ENCODE peak calls at places on chromosomes 4 and X, in six cellular contexts. G is neuronal stem cell, D is IMR-90, J is trophoblast cell, M is mesenchymal stem cell, I is H9. B is an unnamed sample.

GRCh38 chr4:79597266-79597665 is 189.2 kb upstream of the GK2 start:
- DNase-seq in G (no peak), D (peak), J (peak), M (peak), I (no peak), B (no peak)

GRCh38 chr4:58553031-58553430 is 1442.8 kb upstream of the IGFBP7 start:
- DNase-seq in G (no peak), D (no peak), J (no peak), M (peak), I (no peak), B (no peak)

GRCh38 chr4:148238086-148238485 is 204.1 kb downstream of the NR3C2 start:
- DNase-seq in G (no peak), D (no peak), J (no peak), M (no peak), I (no peak), B (no peak)

GRCh38 chr4:176726803-176727202 is 65.9 kb downstream of the VEGFC start:
- DNase-seq in G (no peak), D (peak), J (no peak), M (peak), I (no peak), B (no peak)

GRCh38 chr4:166675411-166675810 is 558.9 kb downstream of the SPOCK3 start:
- DNase-seq in G (no peak), D (no peak), J (no peak), M (peak), I (no peak), B (no peak)

GRCh38 chr4:137949746-137950145 is 292.4 kb downstream of the SLC7A11 start:
- DNase-seq in G (no peak), D (peak), J (peak), M (no peak), I (no peak), B (no peak)

GRCh38 chr4:83644677-83645639 is 109.0 kb downstream of the GPAT3 start:
- DNase-seq in G (peak), D (peak), J (peak), M (peak), I (no peak), B (no peak)

GRCh38 chrX:17397074-17397473 is 22.1 kb downstream of the NHS start:
- DNase-seq in G (no peak), D (peak), J (no peak), M (no peak), I (no peak), B (no peak)

GRCh38 chrX:77572322-77572721 is 125.1 kb downstream of the FGF16 start:
- DNase-seq in G (no peak), D (peak), J (no peak), M (no peak), I (no peak), B (no peak)

GRCh38 chr4:128572778-128573241 is 236.7 kb upstream of the JADE1 start:
- DNase-seq in G (no peak), D (no peak), J (peak), M (no peak), I (no peak), B (no peak)

GRCh38 chr4:74855879-74856278 is 61.6 kb upstream of the BTC start:
- DNase-seq in G (no peak), D (no peak), J (no peak), M (no peak), I (no peak), B (no peak)

GRCh38 chrX:13691845-13692334 is 3.0 kb downstream of the RAB9A start:
- DNase-seq in G (no peak), D (no peak), J (no peak), M (no peak), I (no peak), B (no peak)

GRCh38 chrX:130606415-130606814 is 204.6 kb downstream of the RBMX2 start:
- DNase-seq in G (no peak), D (no peak), J (no peak), M (no peak), I (no peak), B (no peak)

GRCh38 chr4:87038837-87039715 is 104.3 kb downstream of the AFF1 start:
- DNase-seq in G (peak), D (peak), J (peak), M (peak), I (peak), B (peak)

GRCh38 chr4:157713342-157713741 is 459.5 kb downstream of the GASK1B start:
- DNase-seq in G (no peak), D (no peak), J (no peak), M (no peak), I (no peak), B (no peak)
- H3K14ac ChIP-seq in G (no peak), D (no peak), J (no peak), M (no peak), I (no peak), B (no peak)

GRCh38 chrX:107626481-107626880 is 1.8 kb upstream of the PRPS1 start:
- DNase-seq in G (no peak), D (no peak), J (peak), M (no peak), I (no peak), B (no peak)
- H3K14ac ChIP-seq in G (no peak), D (no peak), J (no peak), M (no peak), I (no peak), B (no peak)

DNA sequence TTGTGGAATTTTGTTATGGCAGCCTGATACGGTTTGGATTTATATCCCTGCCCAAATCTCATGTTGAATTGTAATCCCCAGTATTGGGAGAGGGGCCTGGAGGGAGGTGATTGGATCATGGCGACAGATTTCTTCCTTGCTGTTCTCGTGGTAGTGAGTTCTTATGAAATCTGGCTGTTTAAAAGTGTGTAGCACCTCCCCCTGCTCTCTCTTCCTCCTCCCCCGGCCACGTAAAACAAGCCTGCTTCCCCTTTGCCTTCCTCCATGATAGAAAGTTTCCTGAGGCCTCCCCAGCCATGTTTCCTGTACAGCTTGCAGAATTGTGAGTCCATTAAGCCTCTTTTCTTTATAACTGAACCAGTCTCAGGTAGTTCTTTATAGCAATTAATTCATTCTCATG is 37.9 kb downstream of the SUPT20HL2 start:
- DNase-seq in G (no peak), D (no peak), J (no peak), M (no peak), I (no peak), B (no peak)
- H3K14ac ChIP-seq in G (no peak), D (no peak), J (no peak), M (no peak), I (no peak), B (no peak)

GRCh38 chr4:61411241-61411640 is 211.1 kb downstream of the ADGRL3 start:
- DNase-seq in G (no peak), D (no peak), J (no peak), M (no peak), I (no peak), B (no peak)

GRCh38 chr4:61405307-61405706 is 205.2 kb downstream of the ADGRL3 start:
- DNase-seq in G (no peak), D (no peak), J (no peak), M (no peak), I (no peak), B (no peak)

GRCh38 chr4:61408163-61408562 is 208.0 kb downstream of the ADGRL3 start:
- DNase-seq in G (peak), D (no peak), J (no peak), M (no peak), I (no peak), B (no peak)

GRCh38 chr4:61408861-61409260 is 208.7 kb downstream of the ADGRL3 start:
- DNase-seq in G (no peak), D (no peak), J (no peak), M (no peak), I (no peak), B (no peak)

DNA sequence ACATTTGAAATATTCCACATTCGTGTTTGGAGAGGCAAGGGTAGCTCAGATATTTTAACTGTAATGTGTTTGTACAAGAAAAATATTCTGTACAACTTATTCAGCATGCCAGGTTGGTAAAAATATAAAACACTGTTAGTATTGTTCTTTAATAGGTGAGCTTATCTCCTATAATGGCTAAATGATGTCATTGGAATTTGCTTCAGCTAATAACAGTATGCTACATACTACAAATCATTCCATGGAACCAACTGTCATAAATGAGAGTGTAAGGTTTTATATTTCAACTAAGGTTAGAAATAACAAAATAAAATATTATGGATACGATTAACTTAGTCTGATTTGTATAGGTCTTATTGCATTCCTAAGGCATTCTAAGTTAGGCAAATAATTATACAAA is 206.6 kb downstream of the ADGRL3 start:
- DNase-seq in G (no peak), D (no peak), J (no peak), M (no peak), I (no peak), B (no peak)
- H3K14ac ChIP-seq in G (no peak), D (no peak), J (no peak), M (no peak), I (no peak), B (no peak)